ENCODE peak calls at places on chromosomes 1 and 21, in five cellular contexts. C, D, K, A and G are unnamed samples.

GRCh38 chr21:39588884-39589283 is 23.9 kb upstream of the B3GALT5 start:
- DNase-seq in C (no peak), A (no peak), K (no peak), D (no peak), G (no peak)

GRCh38 chr1:229037806-229038405 is 233.0 kb upstream of the RAB4A start:
- DNase-seq in C (no peak), K (no peak), D (no peak), A (no peak), G (no peak)

GRCh38 chr1:117067528-117068370 is 7.6 kb downstream of the TTF2 start:
- DNase-seq in D (peak; percentile 18), K (peak; percentile 51), A (peak; percentile 24), C (peak; percentile 68), G (peak; percentile 76)

GRCh38 chr1:43945898-43946243 is 879 bp upstream of the IPO13 start:
- DNase-seq in K (peak; percentile 13), A (no peak), D (no peak), C (no peak), G (no peak)

GRCh38 chr1:975896-976683 is 5.8 kb downstream of the PERM1 start:
- DNase-seq in A (peak; percentile 43), C (peak; percentile 65), D (peak; percentile 41), K (no peak), G (peak; percentile 64)

GRCh38 chr1:244171241-244171985 is 120.3 kb downstream of the ZBTB18 start:
- DNase-seq in A (no peak), C (no peak), K (peak; percentile 6), D (no peak), G (no peak)

GRCh38 chr1:160131803-160132565 is 16.4 kb downstream of the ATP1A2 start:
- DNase-seq in A (no peak), C (no peak), K (no peak), D (no peak), G (no peak)

GRCh38 chr1:145799806-145800205 is 24.1 kb downstream of the RNF115 start:
- DNase-seq in C (no peak), K (no peak), D (no peak), A (no peak), G (no peak)

GRCh38 chr1:66575739-66576138 is 41.8 kb downstream of the SGIP1 start:
- DNase-seq in D (no peak), K (peak; percentile 11), C (peak; percentile 96), A (no peak), G (peak; percentile 2)

GRCh38 chr1:51316764-51317120 is 13.6 kb downstream of the TTC39A start:
- DNase-seq in D (no peak), K (no peak), A (no peak), C (no peak), G (no peak)

GRCh38 chr1:35537788-35538187 is 19.4 kb downstream of the KIAA0319L start:
- DNase-seq in C (no peak), A (no peak), K (no peak), D (no peak), G (no peak)

GRCh38 chr1:21434394-21434793 is 5.5 kb upstream of the NBPF3 start:
- DNase-seq in K (no peak), C (no peak), A (no peak), D (no peak), G (no peak)

GRCh38 chr21:18168108-18168507 is 76.5 kb upstream of the CHODL start:
- DNase-seq in K (no peak), A (no peak), D (no peak), C (no peak), G (no peak)

GRCh38 chr1:54254055-54254454 is 54.1 kb downstream of the MRPL37 start:
- DNase-seq in C (no peak), K (peak; percentile 42), D (no peak), A (no peak), G (no peak)

GRCh38 chr1:186842547-186842946 is 13.8 kb downstream of the PLA2G4A start:
- DNase-seq in C (no peak), A (no peak), D (no peak), K (no peak), G (no peak)

GRCh38 chr1:93328809-93329477 is 16.8 kb upstream of the DR1 start:
- DNase-seq in C (peak; percentile 63), D (no peak), A (peak; percentile 70), K (no peak), G (no peak)

GRCh38 chr1:91745649-91746383 is 140.1 kb downstream of the TGFBR3 start:
- DNase-seq in D (no peak), A (no peak), K (peak; percentile 42), C (no peak), G (no peak)

GRCh38 chr21:34372321-34372720 is 3.0 kb upstream of the SMIM11 start:
- DNase-seq in A (no peak), D (no peak), C (no peak), K (no peak), G (no peak)

GRCh38 chr1:243421784-243422183 is 165.9 kb downstream of the SDCCAG8 start:
- DNase-seq in K (no peak), C (peak; percentile 46), D (no peak), A (peak; percentile 93), G (no peak)

GRCh38 chr1:109910123-109910962 is at the start of gene CSF1:
- DNase-seq in K (peak; percentile 77), C (peak; percentile 94), A (no peak), D (no peak), G (peak; percentile 92)

GRCh38 chr1:37158113-37158749 is 123.9 kb upstream of the GRIK3 start:
- DNase-seq in A (no peak), D (no peak), C (no peak), K (no peak), G (no peak)

GRCh38 chr1:67134692-67135091 is at the start of gene C1orf141:
- DNase-seq in C (no peak), D (no peak), A (no peak), K (peak; percentile 7), G (no peak)

GRCh38 chr1:237913345-237913744 is 22.6 kb upstream of the ZP4 start:
- DNase-seq in D (no peak), K (no peak), C (no peak), A (no peak), G (no peak)

GRCh38 chr1:23923592-23924495 is 10.7 kb upstream of the CNR2 start:
- DNase-seq in A (no peak), K (no peak), D (no peak), C (no peak), G (peak; percentile 10)

GRCh38 chr1:1181938-1182410 is 8.3 kb downstream of the TTLL10 start:
- DNase-seq in D (no peak), A (no peak), C (no peak), K (no peak), G (no peak)

GRCh38 chr1:48160486-48161132 is 61.9 kb upstream of the SLC5A9 start:
- DNase-seq in K (no peak), D (no peak), C (no peak), A (no peak), G (no peak)

GRCh38 chr1:173997796-173998195 is 24.4 kb downstream of the RC3H1 start:
- DNase-seq in D (no peak), K (no peak), C (peak; percentile 44), A (no peak), G (no peak)

GRCh38 chr1:235302143-235302542 is 25.8 kb downstream of the ARID4B start:
- DNase-seq in K (no peak), A (no peak), D (no peak), C (no peak), G (no peak)

GRCh38 chr1:85579619-85580018 is 942 bp upstream of the CCN1 start:
- DNase-seq in C (peak; percentile 58), D (no peak), K (peak; percentile 86), A (no peak), G (no peak)

GRCh38 chr1:6000444-6001288 is 8.4 kb upstream of the NPHP4 start:
- DNase-seq in K (no peak), C (no peak), D (no peak), A (no peak), G (no peak)

GRCh38 chr1:58576727-58577675 is at the start of gene TACSTD2:
- DNase-seq in K (peak; percentile 77), C (peak; percentile 18), D (no peak), A (no peak), G (no peak)

GRCh38 chr1:9105336-9105867 is 23.5 kb downstream of the GPR157 start:
- DNase-seq in D (no peak), C (no peak), A (no peak), K (no peak), G (no peak)

GRCh38 chr1:20496241-20496661 is 10.2 kb upstream of the CAMK2N1 start:
- DNase-seq in C (peak; percentile 64), D (peak; percentile 99), K (no peak), A (no peak), G (no peak)

GRCh38 chr1:215568287-215568692 is 1.2 kb downstream of the KCTD3 start:
- DNase-seq in A (peak; percentile 36), C (peak; percentile 69), D (no peak), K (no peak), G (peak; percentile 72)

GRCh38 chr1:81433676-81434075 is 367.1 kb upstream of the ADGRL2 start:
- DNase-seq in C (peak; percentile 60), K (no peak), A (no peak), D (no peak), G (no peak)

GRCh38 chr1:229132106-229132443 is 138.8 kb upstream of the RAB4A start:
- DNase-seq in C (no peak), K (no peak), D (no peak), A (no peak), G (no peak)

GRCh38 chr1:16438516-16438915 is 1.3 kb upstream of the SPATA21 start:
- DNase-seq in A (peak; percentile 16), D (no peak), C (no peak), K (no peak), G (no peak)

GRCh38 chr1:16441312-16441641 is 753 bp downstream of the NECAP2 start:
- DNase-seq in D (no peak), K (peak; percentile 46), A (peak; percentile 38), C (no peak), G (no peak)

GRCh38 chr1:16440480-16441311 is at the start of gene NECAP2:
- DNase-seq in A (peak; percentile 94), K (peak; percentile 93), D (peak; percentile 88), C (peak; percentile 92), G (peak; percentile 93)

GRCh38 chr1:16442273-16442672 is 1.7 kb downstream of the NECAP2 start:
- DNase-seq in A (peak; percentile 81), K (no peak), C (no peak), D (no peak), G (no peak)

DNA sequence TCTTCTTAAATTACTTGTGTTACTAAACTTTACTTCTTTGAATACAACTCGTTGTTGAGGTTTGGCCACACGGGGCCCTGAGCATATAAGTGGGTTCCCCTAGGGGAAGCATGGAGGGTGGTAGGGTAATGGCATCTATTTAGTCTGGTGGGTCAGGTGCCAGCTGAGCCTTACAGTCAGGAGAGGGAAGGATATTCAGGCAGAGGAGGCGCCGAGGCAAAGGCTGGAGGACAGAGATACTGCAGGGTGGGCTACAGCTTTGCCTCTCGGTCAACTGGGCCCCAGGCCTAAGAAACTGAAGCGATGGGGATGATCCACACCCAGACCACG is 409 bp upstream of the NECAP2 start:
- DNase-seq in K (no peak), A (no peak), C (no peak), D (no peak), G (no peak)
- H3K9ac ChIP-seq in K (no peak overlapping the region), A (peak overlapping the region; percentile 95), C (peak overlapping the region; percentile 97), D (peak overlapping the region; percentile 89), G (peak overlapping the region; percentile 92)

GRCh38 chr1:205258313-205259176 is 30.8 kb downstream of the TMCC2 start:
- DNase-seq in K (no peak), D (no peak), A (no peak), C (peak; percentile 76), G (peak; percentile 50)
- H3K9ac ChIP-seq in K (no peak overlapping the region), D (peak overlapping the region; percentile 19), A (no peak overlapping the region), C (peak overlapping the region; percentile 63), G (no peak overlapping the region)

GRCh38 chr1:226107471-226108460 is 45.2 kb downstream of the H3-3A start:
- DNase-seq in K (no peak), D (no peak), C (no peak), A (no peak), G (peak; percentile 61)
- H3K9ac ChIP-seq in K (no peak overlapping the region), D (no peak overlapping the region), C (no peak overlapping the region), A (no peak overlapping the region), G (no peak overlapping the region)

GRCh38 chr1:169488157-169488556 is 2.4 kb upstream of the SLC19A2 start:
- DNase-seq in A (no peak), K (no peak), C (no peak), D (no peak), G (no peak)
- H3K9ac ChIP-seq in A (no peak overlapping the region), K (no peak overlapping the region), C (no peak overlapping the region), D (no peak overlapping the region), G (no peak overlapping the region)